ENCODE peak calls at places on chromosomes 7 and 10, in nine cellular contexts. One of them, this sample, is unnamed. For H3K4me1, the result is how much of the 10 kb centered on the place peaks cover.

GRCh38 chr7:112833082-112833481 is 42.9 kb upstream of the TMEM168 start:
- DNase-seq in IMR-90: no peak
- DNase-seq in HCT116: no peak
- DNase-seq in GM23338: no peak
- DNase-seq in testis: no peak
- DNase-seq in adrenal gland: no peak
- DNase-seq in tibial nerve: no peak
- DNase-seq in psoas muscle: no peak
- DNase-seq in suprapubic skin: no peak
- DNase-seq in this sample: no peak

GRCh38 chr10:92989250-92989649 is 71.3 kb upstream of the CYP26C1 start:
- DNase-seq in IMR-90: no peak
- DNase-seq in HCT116: no peak
- DNase-seq in GM23338: no peak
- DNase-seq in testis: no peak
- DNase-seq in adrenal gland: no peak
- DNase-seq in tibial nerve: no peak
- DNase-seq in psoas muscle: no peak
- DNase-seq in suprapubic skin: no peak
- DNase-seq in this sample: no peak

GRCh38 chr7:101173752-101174244 is 6.3 kb downstream of the NAT16 start:
- DNase-seq in IMR-90: no peak
- DNase-seq in HCT116: peak
- DNase-seq in GM23338: peak
- DNase-seq in testis: peak
- DNase-seq in adrenal gland: peak
- DNase-seq in tibial nerve: no peak
- DNase-seq in psoas muscle: no peak
- DNase-seq in suprapubic skin: no peak
- DNase-seq in this sample: no peak

GRCh38 chr7:103524042-103524907 is 78.3 kb upstream of the SLC26A5 start:
- DNase-seq in IMR-90: peak
- DNase-seq in HCT116: peak
- DNase-seq in GM23338: peak
- DNase-seq in testis: no peak
- DNase-seq in adrenal gland: peak
- DNase-seq in tibial nerve: no peak
- DNase-seq in psoas muscle: no peak
- DNase-seq in suprapubic skin: no peak
- DNase-seq in this sample: no peak

GRCh38 chr10:20221353-20221752 is 405.1 kb downstream of the PLXDC2 start:
- DNase-seq in IMR-90: no peak
- DNase-seq in HCT116: no peak
- DNase-seq in GM23338: no peak
- DNase-seq in testis: no peak
- DNase-seq in adrenal gland: no peak
- DNase-seq in tibial nerve: no peak
- DNase-seq in psoas muscle: no peak
- DNase-seq in suprapubic skin: no peak
- DNase-seq in this sample: no peak

GRCh38 chr10:24287559-24288195 is 78.7 kb downstream of the KIAA1217 start:
- DNase-seq in IMR-90: no peak
- DNase-seq in HCT116: no peak
- DNase-seq in GM23338: no peak
- DNase-seq in testis: no peak
- DNase-seq in adrenal gland: no peak
- DNase-seq in tibial nerve: no peak
- DNase-seq in psoas muscle: no peak
- DNase-seq in suprapubic skin: no peak
- DNase-seq in this sample: no peak

GRCh38 chr7:156124356-156124755 is 312.1 kb upstream of the SHH start:
- DNase-seq in IMR-90: no peak
- DNase-seq in HCT116: no peak
- DNase-seq in GM23338: no peak
- DNase-seq in testis: no peak
- DNase-seq in adrenal gland: no peak
- DNase-seq in tibial nerve: no peak
- DNase-seq in psoas muscle: no peak
- DNase-seq in suprapubic skin: no peak
- DNase-seq in this sample: no peak

GRCh38 chr10:10891437-10891836 is 126.2 kb upstream of the CELF2 start:
- DNase-seq in IMR-90: peak
- DNase-seq in HCT116: no peak
- DNase-seq in GM23338: no peak
- DNase-seq in testis: no peak
- DNase-seq in adrenal gland: no peak
- DNase-seq in tibial nerve: no peak
- DNase-seq in psoas muscle: peak
- DNase-seq in suprapubic skin: no peak
- DNase-seq in this sample: no peak

GRCh38 chr10:108736111-108736510 is 1187.2 kb downstream of the XPNPEP1 start:
- DNase-seq in IMR-90: no peak
- DNase-seq in HCT116: no peak
- DNase-seq in GM23338: no peak
- DNase-seq in testis: no peak
- DNase-seq in adrenal gland: no peak
- DNase-seq in tibial nerve: no peak
- DNase-seq in psoas muscle: no peak
- DNase-seq in suprapubic skin: no peak
- DNase-seq in this sample: no peak

GRCh38 chr7:15889501-15889900 is 203.0 kb upstream of the MEOX2 start:
- DNase-seq in IMR-90: no peak
- DNase-seq in HCT116: peak
- DNase-seq in GM23338: peak
- DNase-seq in testis: peak
- DNase-seq in adrenal gland: peak
- DNase-seq in tibial nerve: peak
- DNase-seq in psoas muscle: no peak
- DNase-seq in suprapubic skin: no peak
- DNase-seq in this sample: no peak

GRCh38 chr7:90661290-90662151 is 65.4 kb downstream of the CDK14 start:
- DNase-seq in IMR-90: peak
- DNase-seq in HCT116: no peak
- DNase-seq in GM23338: peak
- DNase-seq in testis: no peak
- DNase-seq in adrenal gland: no peak
- DNase-seq in tibial nerve: no peak
- DNase-seq in psoas muscle: no peak
- DNase-seq in suprapubic skin: no peak
- DNase-seq in this sample: no peak

DNA sequence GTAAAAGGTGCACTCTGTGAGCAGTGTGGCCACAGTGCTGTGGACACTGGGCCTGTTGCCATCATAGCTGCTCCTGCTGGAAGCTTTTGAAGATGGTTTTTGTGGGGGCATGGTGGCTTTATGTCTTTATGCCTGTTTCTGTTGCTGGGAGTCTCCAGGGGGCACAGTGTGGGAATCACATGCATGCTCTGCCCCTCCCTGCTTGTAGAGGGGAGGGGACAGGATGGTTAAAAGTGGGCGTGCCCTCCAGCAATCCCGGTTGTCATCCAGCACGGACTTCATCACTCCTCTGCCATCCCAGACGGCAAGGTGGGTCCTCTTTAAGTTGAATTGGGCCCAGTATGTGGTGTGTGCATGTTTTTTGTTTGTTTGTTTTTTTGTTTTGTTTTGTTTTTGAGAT is 20.2 kb downstream of the OGDH start:
- DNase-seq in IMR-90: no peak
- DNase-seq in HCT116: no peak
- DNase-seq in GM23338: no peak
- DNase-seq in testis: no peak
- DNase-seq in adrenal gland: no peak
- DNase-seq in tibial nerve: no peak
- DNase-seq in psoas muscle: no peak
- DNase-seq in suprapubic skin: no peak
- DNase-seq in this sample: no peak
- H3K4me1 ChIP-seq in IMR-90: under half
- H3K4me1 ChIP-seq in HCT116: under half
- H3K4me1 ChIP-seq in GM23338: under half
- H3K4me1 ChIP-seq in testis: under half
- H3K4me1 ChIP-seq in adrenal gland: under half
- H3K4me1 ChIP-seq in tibial nerve: under half
- H3K4me1 ChIP-seq in psoas muscle: under half
- H3K4me1 ChIP-seq in suprapubic skin: under half
- H3K4me1 ChIP-seq in this sample: under half

GRCh38 chr10:50312464-50313437 is 61.4 kb upstream of the ASAH2 start:
- DNase-seq in IMR-90: peak
- DNase-seq in HCT116: no peak
- DNase-seq in GM23338: no peak
- DNase-seq in testis: no peak
- DNase-seq in adrenal gland: no peak
- DNase-seq in tibial nerve: no peak
- DNase-seq in psoas muscle: no peak
- DNase-seq in suprapubic skin: no peak
- DNase-seq in this sample: no peak

GRCh38 chr10:50309342-50309741 is 58.0 kb upstream of the ASAH2 start:
- DNase-seq in IMR-90: no peak
- DNase-seq in HCT116: no peak
- DNase-seq in GM23338: no peak
- DNase-seq in testis: no peak
- DNase-seq in adrenal gland: no peak
- DNase-seq in tibial nerve: no peak
- DNase-seq in psoas muscle: no peak
- DNase-seq in suprapubic skin: no peak
- DNase-seq in this sample: no peak

GRCh38 chr10:50314169-50315071 is 63.1 kb upstream of the ASAH2 start:
- DNase-seq in IMR-90: no peak
- DNase-seq in HCT116: no peak
- DNase-seq in GM23338: no peak
- DNase-seq in testis: no peak
- DNase-seq in adrenal gland: no peak
- DNase-seq in tibial nerve: no peak
- DNase-seq in psoas muscle: no peak
- DNase-seq in suprapubic skin: no peak
- DNase-seq in this sample: no peak

GRCh38 chr10:50316169-50316568 is 64.9 kb upstream of the ASAH2 start:
- DNase-seq in IMR-90: no peak
- DNase-seq in HCT116: no peak
- DNase-seq in GM23338: no peak
- DNase-seq in testis: no peak
- DNase-seq in adrenal gland: no peak
- DNase-seq in tibial nerve: no peak
- DNase-seq in psoas muscle: no peak
- DNase-seq in suprapubic skin: no peak
- DNase-seq in this sample: no peak

GRCh38 chr10:50310560-50311174 is 59.4 kb upstream of the ASAH2 start:
- DNase-seq in IMR-90: no peak
- DNase-seq in HCT116: peak
- DNase-seq in GM23338: peak
- DNase-seq in testis: no peak
- DNase-seq in adrenal gland: peak
- DNase-seq in tibial nerve: no peak
- DNase-seq in psoas muscle: no peak
- DNase-seq in suprapubic skin: no peak
- DNase-seq in this sample: no peak
- TF ChIP-seq CTCF in IMR-90: no peak
- TF ChIP-seq CTCF in HCT116: peak
- TF ChIP-seq CTCF in GM23338: peak
- TF ChIP-seq CTCF in testis: peak
- TF ChIP-seq CTCF in adrenal gland: no peak
- TF ChIP-seq CTCF in tibial nerve: no peak
- TF ChIP-seq CTCF in psoas muscle: no peak
- TF ChIP-seq CTCF in suprapubic skin: no peak
- TF ChIP-seq CTCF in this sample: peak

DNA sequence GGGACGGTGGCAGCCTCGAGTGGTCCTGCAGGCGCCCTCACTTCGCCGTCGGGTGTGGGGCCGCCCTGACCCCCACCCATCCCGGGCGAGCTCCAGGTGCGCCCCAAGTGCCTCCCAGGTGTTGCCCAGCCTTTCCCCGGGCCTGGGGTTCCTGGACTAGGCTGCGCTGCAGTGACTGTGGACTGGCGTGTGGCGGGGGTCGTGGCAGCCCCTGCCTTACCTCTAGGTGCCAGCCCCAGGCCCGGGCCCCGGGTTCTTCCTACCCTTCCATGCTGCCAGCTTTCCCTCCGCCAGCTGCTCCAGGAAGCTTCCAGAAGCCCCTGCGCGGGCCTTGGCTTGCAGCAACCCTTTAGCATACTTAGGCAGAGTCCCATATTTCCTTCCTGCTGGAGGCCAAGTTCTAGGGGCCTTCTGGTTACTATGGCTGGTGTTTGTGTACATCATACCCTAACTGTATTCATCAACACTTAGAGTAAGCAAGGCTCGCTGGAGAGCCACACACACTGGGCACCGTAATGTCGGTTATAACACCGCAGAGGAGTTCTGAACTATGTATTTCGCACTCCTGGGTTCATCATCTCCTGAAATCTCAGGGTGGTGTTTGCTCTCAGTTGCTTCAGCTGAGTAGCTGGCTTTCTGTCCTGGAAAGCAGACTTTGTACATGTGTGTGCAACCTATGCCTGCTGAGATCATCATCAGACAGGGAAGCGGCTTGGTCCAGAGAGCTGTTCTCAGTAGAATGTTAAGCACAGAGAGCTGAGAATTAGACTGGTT is 492 bp downstream of the MGMT start:
- DNase-seq in IMR-90: peak
- DNase-seq in HCT116: no peak
- DNase-seq in GM23338: peak
- DNase-seq in testis: peak
- DNase-seq in adrenal gland: no peak
- DNase-seq in tibial nerve: no peak
- DNase-seq in psoas muscle: no peak
- DNase-seq in suprapubic skin: no peak
- DNase-seq in this sample: peak
- H3K27ac ChIP-seq in IMR-90: peak
- H3K27ac ChIP-seq in HCT116: peak
- H3K27ac ChIP-seq in GM23338: no peak
- H3K27ac ChIP-seq in testis: peak
- H3K27ac ChIP-seq in adrenal gland: peak
- H3K27ac ChIP-seq in tibial nerve: peak
- H3K27ac ChIP-seq in psoas muscle: peak
- H3K27ac ChIP-seq in suprapubic skin: peak
- H3K27ac ChIP-seq in this sample: peak

GRCh38 chr7:143388051-143388450 is 6.9 kb downstream of the ZYX start:
- DNase-seq in IMR-90: no peak
- DNase-seq in HCT116: no peak
- DNase-seq in GM23338: no peak
- DNase-seq in testis: no peak
- DNase-seq in adrenal gland: no peak
- DNase-seq in tibial nerve: no peak
- DNase-seq in psoas muscle: no peak
- DNase-seq in suprapubic skin: no peak
- DNase-seq in this sample: peak

GRCh38 chr7:143387156-143387975 is 6.2 kb downstream of the ZYX start:
- DNase-seq in IMR-90: no peak
- DNase-seq in HCT116: no peak
- DNase-seq in GM23338: peak
- DNase-seq in testis: no peak
- DNase-seq in adrenal gland: no peak
- DNase-seq in tibial nerve: no peak
- DNase-seq in psoas muscle: no peak
- DNase-seq in suprapubic skin: no peak
- DNase-seq in this sample: peak

GRCh38 chr7:143390098-143390772 is 9.1 kb downstream of the ZYX start:
- DNase-seq in IMR-90: no peak
- DNase-seq in HCT116: no peak
- DNase-seq in GM23338: no peak
- DNase-seq in testis: no peak
- DNase-seq in adrenal gland: no peak
- DNase-seq in tibial nerve: no peak
- DNase-seq in psoas muscle: no peak
- DNase-seq in suprapubic skin: no peak
- DNase-seq in this sample: no peak

GRCh38 chr7:143389316-143390097 is 8.4 kb downstream of the ZYX start:
- DNase-seq in IMR-90: no peak
- DNase-seq in HCT116: no peak
- DNase-seq in GM23338: no peak
- DNase-seq in testis: no peak
- DNase-seq in adrenal gland: no peak
- DNase-seq in tibial nerve: no peak
- DNase-seq in psoas muscle: no peak
- DNase-seq in suprapubic skin: no peak
- DNase-seq in this sample: peak

GRCh38 chr7:143388491-143389101 is 7.5 kb downstream of the ZYX start:
- DNase-seq in IMR-90: no peak
- DNase-seq in HCT116: no peak
- DNase-seq in GM23338: peak
- DNase-seq in testis: no peak
- DNase-seq in adrenal gland: no peak
- DNase-seq in tibial nerve: no peak
- DNase-seq in psoas muscle: no peak
- DNase-seq in suprapubic skin: no peak
- DNase-seq in this sample: peak
- H3K4me1 ChIP-seq in IMR-90: half or more
- H3K4me1 ChIP-seq in HCT116: under half
- H3K4me1 ChIP-seq in GM23338: under half
- H3K4me1 ChIP-seq in testis: half or more
- H3K4me1 ChIP-seq in adrenal gland: half or more
- H3K4me1 ChIP-seq in tibial nerve: half or more
- H3K4me1 ChIP-seq in psoas muscle: under half
- H3K4me1 ChIP-seq in suprapubic skin: half or more
- H3K4me1 ChIP-seq in this sample: half or more

This sample was measured in sigmoid colon.